ENCODE peak calls at places on chromosomes 11 and 22, in seven cellular contexts. One of them, this sample, is unnamed.

GRCh38 chr11:128759597-128759996 is 65.7 kb downstream of the FLI1 start:
- DNase-seq in IMR-90: peak; percentile 90
- DNase-seq in H9: no peak
- DNase-seq in mesendoderm: peak; percentile 36
- DNase-seq in trophoblast cell: peak; percentile 11
- DNase-seq in mesenchymal stem cell: peak; percentile 54
- DNase-seq in H1: no peak
- DNase-seq in this sample: no peak

GRCh38 chr11:62933775-62934495 is 12.8 kb upstream of the CHRM1 start:
- DNase-seq in IMR-90: no peak
- DNase-seq in H9: no peak
- DNase-seq in mesendoderm: no peak
- DNase-seq in trophoblast cell: no peak
- DNase-seq in mesenchymal stem cell: no peak
- DNase-seq in H1: no peak
- DNase-seq in this sample: no peak

GRCh38 chr11:8127442-8127841 is 41.4 kb downstream of the RIC3 start:
- DNase-seq in IMR-90: no peak
- DNase-seq in H9: no peak
- DNase-seq in mesendoderm: no peak
- DNase-seq in trophoblast cell: no peak
- DNase-seq in mesenchymal stem cell: no peak
- DNase-seq in H1: no peak
- DNase-seq in this sample: no peak

GRCh38 chr22:22933807-22934542 is 46.4 kb downstream of the IGLL5 start:
- DNase-seq in IMR-90: no peak
- DNase-seq in H9: no peak
- DNase-seq in mesendoderm: no peak
- DNase-seq in trophoblast cell: no peak
- DNase-seq in mesenchymal stem cell: no peak
- DNase-seq in H1: no peak
- DNase-seq in this sample: no peak

GRCh38 chr22:50473855-50474671 is 772 bp downstream of the SBF1 start:
- DNase-seq in IMR-90: peak; percentile 67
- DNase-seq in H9: no peak
- DNase-seq in mesendoderm: no peak
- DNase-seq in trophoblast cell: peak; percentile 59
- DNase-seq in mesenchymal stem cell: peak; percentile 71
- DNase-seq in H1: no peak
- DNase-seq in this sample: no peak

GRCh38 chr22:26553056-26553752 is 36.7 kb downstream of the TPST2 start:
- DNase-seq in IMR-90: peak; percentile 94
- DNase-seq in H9: no peak
- DNase-seq in mesendoderm: no peak
- DNase-seq in trophoblast cell: peak; percentile 30
- DNase-seq in mesenchymal stem cell: peak; percentile 88
- DNase-seq in H1: no peak
- DNase-seq in this sample: no peak

GRCh38 chr11:10443152-10443551 is 11.9 kb upstream of the AMPD3 start:
- DNase-seq in IMR-90: peak; percentile 16
- DNase-seq in H9: no peak
- DNase-seq in mesendoderm: no peak
- DNase-seq in trophoblast cell: no peak
- DNase-seq in mesenchymal stem cell: no peak
- DNase-seq in H1: no peak
- DNase-seq in this sample: no peak

GRCh38 chr11:45233121-45233803 is 52.9 kb downstream of the SYT13 start:
- DNase-seq in IMR-90: peak; percentile 37
- DNase-seq in H9: peak; percentile 86
- DNase-seq in mesendoderm: peak; percentile 73
- DNase-seq in trophoblast cell: peak; percentile 78
- DNase-seq in mesenchymal stem cell: peak; percentile 54
- DNase-seq in H1: peak; percentile 94
- DNase-seq in this sample: peak; percentile 60

GRCh38 chr11:108241370-108242037 is 18.6 kb downstream of the ATM start:
- DNase-seq in IMR-90: peak; percentile 20
- DNase-seq in H9: no peak
- DNase-seq in mesendoderm: no peak
- DNase-seq in trophoblast cell: peak; percentile 5
- DNase-seq in mesenchymal stem cell: no peak
- DNase-seq in H1: no peak
- DNase-seq in this sample: no peak

GRCh38 chr11:62854825-62855570 is 15.6 kb upstream of the WDR74 start:
- DNase-seq in IMR-90: no peak
- DNase-seq in H9: no peak
- DNase-seq in mesendoderm: no peak
- DNase-seq in trophoblast cell: no peak
- DNase-seq in mesenchymal stem cell: no peak
- DNase-seq in H1: no peak
- DNase-seq in this sample: no peak

GRCh38 chr22:32082331-32082730 is 39.3 kb downstream of the SLC5A1 start:
- DNase-seq in IMR-90: no peak
- DNase-seq in H9: no peak
- DNase-seq in mesendoderm: no peak
- DNase-seq in trophoblast cell: no peak
- DNase-seq in mesenchymal stem cell: peak; percentile 2
- DNase-seq in H1: no peak
- DNase-seq in this sample: no peak

GRCh38 chr11:11211186-11211585 is 141.9 kb downstream of the CSNK2A3 start:
- DNase-seq in IMR-90: no peak
- DNase-seq in H9: no peak
- DNase-seq in mesendoderm: no peak
- DNase-seq in trophoblast cell: peak; percentile 54
- DNase-seq in mesenchymal stem cell: no peak
- DNase-seq in H1: no peak
- DNase-seq in this sample: no peak

GRCh38 chr22:27195104-27195503 is 537.7 kb downstream of the MIAT start:
- DNase-seq in IMR-90: peak; percentile 8
- DNase-seq in H9: no peak
- DNase-seq in mesendoderm: no peak
- DNase-seq in trophoblast cell: no peak
- DNase-seq in mesenchymal stem cell: no peak
- DNase-seq in H1: no peak
- DNase-seq in this sample: no peak

GRCh38 chr22:41532908-41533825 is 11.1 kb downstream of the POLR3H start:
- DNase-seq in IMR-90: peak; percentile 58
- DNase-seq in H9: peak; percentile 88
- DNase-seq in mesendoderm: peak; percentile 82
- DNase-seq in trophoblast cell: peak; percentile 79
- DNase-seq in mesenchymal stem cell: peak; percentile 65
- DNase-seq in H1: peak; percentile 91
- DNase-seq in this sample: peak; percentile 70

GRCh38 chr22:40002935-40003715 is 8.4 kb downstream of the FAM83F start:
- DNase-seq in IMR-90: no peak
- DNase-seq in H9: no peak
- DNase-seq in mesendoderm: no peak
- DNase-seq in trophoblast cell: no peak
- DNase-seq in mesenchymal stem cell: no peak
- DNase-seq in H1: no peak
- DNase-seq in this sample: no peak

GRCh38 chr11:29448246-29448877 is 568.5 kb downstream of the KCNA4 start:
- DNase-seq in IMR-90: peak; percentile 25
- DNase-seq in H9: no peak
- DNase-seq in mesendoderm: peak; percentile 30
- DNase-seq in trophoblast cell: peak; percentile 16
- DNase-seq in mesenchymal stem cell: peak; percentile 17
- DNase-seq in H1: no peak
- DNase-seq in this sample: peak; percentile 23

GRCh38 chr22:35839811-35840739 is 122.4 kb downstream of the APOL5 start:
- DNase-seq in IMR-90: peak; percentile 98
- DNase-seq in H9: peak; percentile 94
- DNase-seq in mesendoderm: peak; percentile 99
- DNase-seq in trophoblast cell: peak; percentile 64
- DNase-seq in mesenchymal stem cell: peak; percentile 98
- DNase-seq in H1: peak; percentile 71
- DNase-seq in this sample: peak; percentile 85

GRCh38 chr11:74932169-74932568 is 16.7 kb downstream of the XRRA1 start:
- DNase-seq in IMR-90: peak; percentile 84
- DNase-seq in H9: no peak
- DNase-seq in mesendoderm: no peak
- DNase-seq in trophoblast cell: no peak
- DNase-seq in mesenchymal stem cell: peak; percentile 42
- DNase-seq in H1: no peak
- DNase-seq in this sample: no peak

GRCh38 chr11:116857936-116858335 is 20.5 kb upstream of the APOA1 start:
- DNase-seq in IMR-90: no peak
- DNase-seq in H9: no peak
- DNase-seq in mesendoderm: peak; percentile 75
- DNase-seq in trophoblast cell: peak; percentile 34
- DNase-seq in mesenchymal stem cell: no peak
- DNase-seq in H1: no peak
- DNase-seq in this sample: no peak

GRCh38 chr22:36334838-36335603 is 52.7 kb downstream of the MYH9 start:
- DNase-seq in IMR-90: peak; percentile 84
- DNase-seq in H9: no peak
- DNase-seq in mesendoderm: peak; percentile 42
- DNase-seq in trophoblast cell: peak; percentile 70
- DNase-seq in mesenchymal stem cell: peak; percentile 82
- DNase-seq in H1: no peak
- DNase-seq in this sample: no peak

GRCh38 chr22:26708256-26709009 is 51.0 kb downstream of the MIAT start:
- DNase-seq in IMR-90: no peak
- DNase-seq in H9: no peak
- DNase-seq in mesendoderm: no peak
- DNase-seq in trophoblast cell: peak; percentile 10
- DNase-seq in mesenchymal stem cell: no peak
- DNase-seq in H1: no peak
- DNase-seq in this sample: no peak

GRCh38 chr22:46845281-46846153 is 83.1 kb downstream of the TBC1D22A start:
- DNase-seq in IMR-90: peak; percentile 63
- DNase-seq in H9: no peak
- DNase-seq in mesendoderm: no peak
- DNase-seq in trophoblast cell: no peak
- DNase-seq in mesenchymal stem cell: peak; percentile 27
- DNase-seq in H1: no peak
- DNase-seq in this sample: no peak

GRCh38 chr11:36002196-36002595 is 58.3 kb downstream of the LDLRAD3 start:
- DNase-seq in IMR-90: no peak
- DNase-seq in H9: no peak
- DNase-seq in mesendoderm: peak; percentile 64
- DNase-seq in trophoblast cell: no peak
- DNase-seq in mesenchymal stem cell: no peak
- DNase-seq in H1: no peak
- DNase-seq in this sample: peak; percentile 78

GRCh38 chr22:36455571-36456458 is 25.6 kb downstream of the TXN2 start:
- DNase-seq in IMR-90: no peak
- DNase-seq in H9: no peak
- DNase-seq in mesendoderm: no peak
- DNase-seq in trophoblast cell: no peak
- DNase-seq in mesenchymal stem cell: no peak
- DNase-seq in H1: no peak
- DNase-seq in this sample: no peak

GRCh38 chr11:8721740-8722139 is 39.1 kb downstream of the RPL27A start:
- DNase-seq in IMR-90: no peak
- DNase-seq in H9: no peak
- DNase-seq in mesendoderm: peak; percentile 66
- DNase-seq in trophoblast cell: peak; percentile 27
- DNase-seq in mesenchymal stem cell: peak; percentile 63
- DNase-seq in H1: no peak
- DNase-seq in this sample: no peak

GRCh38 chr11:121810291-121810690 is 305.7 kb downstream of the BLID start:
- DNase-seq in IMR-90: peak; percentile 88
- DNase-seq in H9: no peak
- DNase-seq in mesendoderm: no peak
- DNase-seq in trophoblast cell: no peak
- DNase-seq in mesenchymal stem cell: peak; percentile 18
- DNase-seq in H1: no peak
- DNase-seq in this sample: no peak

GRCh38 chr11:1837171-1838076 is 1.4 kb upstream of the TNNI2 start:
- DNase-seq in IMR-90: peak; percentile 28
- DNase-seq in H9: peak; percentile 82
- DNase-seq in mesendoderm: peak; percentile 63
- DNase-seq in trophoblast cell: peak; percentile 83
- DNase-seq in mesenchymal stem cell: peak; percentile 62
- DNase-seq in H1: peak; percentile 90
- DNase-seq in this sample: peak; percentile 67

DNA sequence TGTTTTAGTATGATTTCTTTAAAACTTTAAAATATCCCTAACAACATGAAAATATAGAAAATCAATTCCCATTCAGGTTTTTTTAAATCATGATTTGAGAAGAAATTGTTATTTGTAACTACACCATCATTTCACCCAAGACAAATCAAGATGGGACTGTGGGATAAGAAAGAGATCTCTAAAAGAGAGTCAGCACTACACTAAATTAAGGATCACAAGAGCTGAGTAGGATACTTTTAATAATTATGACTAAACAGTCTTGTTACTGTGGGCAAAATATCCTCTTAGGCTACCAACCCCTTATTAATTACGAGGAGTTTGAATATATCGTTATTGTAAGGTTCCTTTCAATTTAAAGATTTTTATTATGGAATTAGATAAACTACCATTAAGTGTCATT is 3.0 kb downstream of the GAS2 start:
- DNase-seq in IMR-90: no peak
- DNase-seq in H9: no peak
- DNase-seq in mesendoderm: no peak
- DNase-seq in trophoblast cell: no peak
- DNase-seq in mesenchymal stem cell: no peak
- DNase-seq in H1: no peak
- DNase-seq in this sample: no peak
- H3K27me3 ChIP-seq in IMR-90: peaks cover 23% of the 10 kb centered on the region
- H3K27me3 ChIP-seq in H9: no peaks in the 10 kb centered on the region
- H3K27me3 ChIP-seq in mesendoderm: peaks cover 4% of the 10 kb centered on the region
- H3K27me3 ChIP-seq in trophoblast cell: no peaks in the 10 kb centered on the region
- H3K27me3 ChIP-seq in mesenchymal stem cell: peaks cover 53% of the 10 kb centered on the region
- H3K27me3 ChIP-seq in H1: peaks cover 2% of the 10 kb centered on the region
- H3K27me3 ChIP-seq in this sample: no peaks in the 10 kb centered on the region

GRCh38 chr22:33780761-33781160 is 139.5 kb downstream of the LARGE1 start:
- DNase-seq in IMR-90: no peak
- DNase-seq in H9: no peak
- DNase-seq in mesendoderm: no peak
- DNase-seq in trophoblast cell: no peak
- DNase-seq in mesenchymal stem cell: no peak
- DNase-seq in H1: no peak
- DNase-seq in this sample: no peak
- H3K23ac ChIP-seq in IMR-90: no peak overlapping the region
- H3K23ac ChIP-seq in H9: no peak overlapping the region
- H3K23ac ChIP-seq in mesendoderm: no peak overlapping the region
- H3K23ac ChIP-seq in trophoblast cell: no peak overlapping the region
- H3K23ac ChIP-seq in mesenchymal stem cell: no peak overlapping the region
- H3K23ac ChIP-seq in H1: no peak overlapping the region
- H3K23ac ChIP-seq in this sample: no peak overlapping the region

GRCh38 chr22:19756288-19757128 is 4.1 kb upstream of the TBX1 start:
- DNase-seq in IMR-90: no peak
- DNase-seq in H9: peak; percentile 62
- DNase-seq in mesendoderm: peak; percentile 49
- DNase-seq in trophoblast cell: peak; percentile 83
- DNase-seq in mesenchymal stem cell: peak; percentile 20
- DNase-seq in H1: peak; percentile 78
- DNase-seq in this sample: no peak
- H3K27me3 ChIP-seq in IMR-90: peaks cover 89% of the 10 kb centered on the region
- H3K27me3 ChIP-seq in H9: peaks cover 72% of the 10 kb centered on the region
- H3K27me3 ChIP-seq in mesendoderm: peaks cover 65% of the 10 kb centered on the region
- H3K27me3 ChIP-seq in trophoblast cell: peaks cover 78% of the 10 kb centered on the region
- H3K27me3 ChIP-seq in mesenchymal stem cell: peaks cover 88% of the 10 kb centered on the region
- H3K27me3 ChIP-seq in H1: peaks cover 76% of the 10 kb centered on the region
- H3K27me3 ChIP-seq in this sample: peaks cover 85% of the 10 kb centered on the region

DNA sequence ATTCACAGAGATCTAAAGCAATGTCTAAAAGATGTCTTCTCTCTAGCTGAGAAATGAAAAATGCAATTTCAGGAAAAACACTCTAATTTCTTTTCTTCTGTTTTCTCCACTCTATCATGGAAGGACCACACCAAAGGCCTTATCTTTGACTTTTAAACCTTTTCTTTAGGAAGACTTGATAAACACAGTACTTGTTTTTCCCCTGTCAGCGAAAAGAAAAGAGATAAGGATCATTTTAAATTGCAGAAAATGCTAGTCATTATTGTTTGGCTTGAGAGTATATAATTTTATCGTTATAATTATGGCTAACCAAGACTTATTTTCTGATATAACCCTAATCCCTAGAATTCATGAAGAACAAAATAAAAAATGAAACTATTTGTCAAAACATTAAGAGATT is 462.4 kb upstream of the API5 start:
- DNase-seq in IMR-90: no peak
- DNase-seq in H9: no peak
- DNase-seq in mesendoderm: no peak
- DNase-seq in trophoblast cell: no peak
- DNase-seq in mesenchymal stem cell: no peak
- DNase-seq in H1: no peak
- DNase-seq in this sample: no peak
- H3K23ac ChIP-seq in IMR-90: no peak overlapping the region
- H3K23ac ChIP-seq in H9: no peak overlapping the region
- H3K23ac ChIP-seq in mesendoderm: no peak overlapping the region
- H3K23ac ChIP-seq in trophoblast cell: no peak overlapping the region
- H3K23ac ChIP-seq in mesenchymal stem cell: no peak overlapping the region
- H3K23ac ChIP-seq in H1: no peak overlapping the region
- H3K23ac ChIP-seq in this sample: no peak overlapping the region